ENCODE peak calls at places on chromosomes 6 and 20, in ten cellular contexts. H is GM04504; G is stimulated activated CD4-positive, alpha-beta T cell treated with anti-CD3 and anti-CD28 coated beads, TNF-alpha, amount 100 ng/mL, for 48 hours; T is HT1080; R is H4; E is mesenteric fat pad; F is dermis blood vessel endothelial cell; D is suprapubic skin; M is activated T-helper 2 cell treated with anti-CD3 and anti-CD28 coated beads, Interferon-gamma antibody, Interleukin-2, Interleukin-4, amounts not matched to agents 10 μg/mL and 5 μg/mL and 100 μg/mL, durations not matched to agents 14 hours and 24 hours and 36 hours; A is LHCN-M2. O is an unnamed sample.
A peak's percentile ranks its signal among the peaks of the same experiment; 100 is the strongest.

GRCh38 chr6:157642736-157643135 is 180.3 kb upstream of the SNX9 start:
- DNase-seq in H (no peak), G (no peak), T (no peak), R (no peak), E (peak; percentile 55), F (no peak), D (peak; percentile 4), M (no peak), A (no peak), O (no peak)

GRCh38 chr20:48760403-48760889 is 67.4 kb downstream of the PREX1 start:
- DNase-seq in H (no peak), G (no peak), T (peak; percentile 90), R (peak; percentile 71), E (no peak), F (peak; percentile 85), D (no peak), M (peak; percentile 71), A (peak; percentile 38), O (peak; percentile 69)

GRCh38 chr6:160248538-160248937 is 10.1 kb downstream of the SLC22A2 start:
- DNase-seq in H (peak; percentile 4), G (no peak), T (peak; percentile 65), R (no peak), E (no peak), F (no peak), D (no peak), M (no peak), A (peak; percentile 12), O (no peak)

GRCh38 chr6:37503486-37503980 is 3.8 kb upstream of the CCDC167 start:
- DNase-seq in H (no peak), G (no peak), T (no peak), R (no peak), E (no peak), F (no peak), D (no peak), M (no peak), A (no peak), O (no peak)

GRCh38 chr6:1406306-1407058 is 17.1 kb downstream of the FOXF2 start:
- DNase-seq in H (no peak), G (no peak), T (peak; percentile 28), R (peak; percentile 75), E (peak; percentile 79), F (no peak), D (peak; percentile 66), M (no peak), A (no peak), O (no peak)

GRCh38 chr6:130140084-130140483 is 82.7 kb downstream of the SAMD3 start:
- DNase-seq in H (no peak), G (no peak), T (no peak), R (no peak), E (no peak), F (no peak), D (no peak), M (no peak), A (no peak), O (no peak)

GRCh38 chr6:159988983-159989454 is 20.1 kb downstream of the IGF2R start:
- DNase-seq in H (no peak), G (no peak), T (peak; percentile 47), R (no peak), E (no peak), F (no peak), D (no peak), M (no peak), A (no peak), O (no peak)

GRCh38 chr6:99604161-99605073 is 2.2 kb upstream of the PRDM13 start:
- DNase-seq in H (no peak), G (no peak), T (no peak), R (no peak), E (no peak), F (no peak), D (no peak), M (no peak), A (no peak), O (no peak)

GRCh38 chr6:166955865-166956443 is 396 bp downstream of the RNASET2 start:
- DNase-seq in H (no peak), G (no peak), T (no peak), R (no peak), E (peak; percentile 82), F (no peak), D (no peak), M (no peak), A (no peak), O (no peak)

GRCh38 chr20:57530327-57530981 is 5.5 kb upstream of the CTCFL start:
- DNase-seq in H (no peak), G (no peak), T (no peak), R (no peak), E (no peak), F (no peak), D (no peak), M (no peak), A (no peak), O (no peak)

GRCh38 chr6:39568896-39569295 is 156.3 kb downstream of the KIF6 start:
- DNase-seq in H (peak; percentile 23), G (no peak), T (peak; percentile 44), R (peak; percentile 26), E (no peak), F (no peak), D (no peak), M (no peak), A (peak; percentile 3), O (peak; percentile 2)

GRCh38 chr6:131101911-131102680 is 33.2 kb upstream of the AKAP7 start:
- DNase-seq in H (no peak), G (no peak), T (peak; percentile 69), R (no peak), E (no peak), F (peak; percentile 34), D (no peak), M (no peak), A (peak; percentile 56), O (peak; percentile 28)

GRCh38 chr6:169283924-169284323 is 30.3 kb upstream of the THBS2 start:
- DNase-seq in H (no peak), G (no peak), T (no peak), R (no peak), E (no peak), F (no peak), D (no peak), M (no peak), A (no peak), O (no peak)

GRCh38 chr6:14713561-14713960 is 532.3 kb upstream of the JARID2 start:
- DNase-seq in H (no peak), G (no peak), T (no peak), R (no peak), E (no peak), F (no peak), D (no peak), M (no peak), A (no peak), O (no peak)

GRCh38 chr6:166567107-166567506 is 19.4 kb downstream of the RAMACL start:
- DNase-seq in H (peak; percentile 91), G (no peak), T (peak; percentile 99), R (peak; percentile 80), E (peak; percentile 74), F (peak; percentile 64), D (no peak), M (no peak), A (peak; percentile 100), O (peak; percentile 85)

GRCh38 chr6:67870321-67870720 is 764.8 kb upstream of the ADGRB3 start:
- DNase-seq in H (no peak), G (no peak), T (no peak), R (no peak), E (no peak), F (no peak), D (no peak), M (no peak), A (no peak), O (no peak)

GRCh38 chr6:13500264-13500663 is 12.9 kb upstream of the GFOD1 start:
- DNase-seq in H (no peak), G (no peak), T (peak; percentile 64), R (no peak), E (no peak), F (no peak), D (no peak), M (no peak), A (peak; percentile 34), O (no peak)

GRCh38 chr6:15061176-15061575 is 184.7 kb upstream of the JARID2 start:
- DNase-seq in H (no peak), G (no peak), T (no peak), R (no peak), E (no peak), F (no peak), D (no peak), M (no peak), A (no peak), O (no peak)

GRCh38 chr6:35415065-35415880 is 36.9 kb upstream of the FANCE start:
- DNase-seq in H (peak; percentile 77), G (no peak), T (peak; percentile 77), R (peak; percentile 58), E (no peak), F (peak; percentile 75), D (no peak), M (no peak), A (peak; percentile 76), O (peak; percentile 79)

GRCh38 chr6:138605958-138606357 is 106.7 kb upstream of the NHSL1 start:
- DNase-seq in H (no peak), G (no peak), T (no peak), R (no peak), E (no peak), F (no peak), D (no peak), M (no peak), A (no peak), O (no peak)

GRCh38 chr6:19988555-19988954 is 151.4 kb downstream of the ID4 start:
- DNase-seq in H (no peak), G (no peak), T (no peak), R (no peak), E (no peak), F (peak; percentile 3), D (no peak), M (no peak), A (no peak), O (peak; percentile 4)

GRCh38 chr6:109454483-109455160 is 950 bp downstream of the MICAL1 start:
- DNase-seq in H (no peak), G (no peak), T (no peak), R (no peak), E (no peak), F (peak; percentile 10), D (no peak), M (peak; percentile 64), A (no peak), O (no peak)

GRCh38 chr6:105326216-105326615 is 76.7 kb downstream of the PREP start:
- DNase-seq in H (no peak), G (no peak), T (peak; percentile 72), R (peak; percentile 25), E (no peak), F (peak; percentile 57), D (no peak), M (no peak), A (peak; percentile 93), O (no peak)

GRCh38 chr6:165616116-165616515 is 46.9 kb downstream of the PDE10A start:
- DNase-seq in H (no peak), G (no peak), T (peak; percentile 40), R (peak; percentile 26), E (no peak), F (peak; percentile 28), D (no peak), M (no peak), A (peak; percentile 96), O (no peak)

GRCh38 chr6:134936476-134936875 is 13.4 kb downstream of the ALDH8A1 start:
- DNase-seq in H (no peak), G (no peak), T (no peak), R (no peak), E (no peak), F (no peak), D (no peak), M (no peak), A (no peak), O (no peak)

GRCh38 chr6:101080597-101080996 is 199.5 kb upstream of the ASCC3 start:
- DNase-seq in H (peak; percentile 75), G (no peak), T (no peak), R (no peak), E (no peak), F (no peak), D (no peak), M (no peak), A (peak; percentile 66), O (no peak)

GRCh38 chr20:58650181-58650775 is 805 bp upstream of the STX16 start:
- DNase-seq in H (no peak), G (no peak), T (no peak), R (no peak), E (no peak), F (no peak), D (peak; percentile 79), M (peak; percentile 36), A (no peak), O (no peak)

GRCh38 chr6:37981626-37982025 is 162.1 kb downstream of the ZFAND3 start:
- DNase-seq in H (no peak), G (no peak), T (no peak), R (no peak), E (no peak), F (peak; percentile 11), D (no peak), M (no peak), A (no peak), O (no peak)

O was measured in lung microvascular endothelial cell.